ENCODE peak calls at places on chromosomes 7 and 10, in six cellular contexts. I, M, E, O, T and V are unnamed samples.

GRCh38 chr10:11793762-11794479 is 29.2 kb upstream of the PROSER2 start:
- DNase-seq in E (peak), T (peak), I (peak), M (peak), O (no peak), V (peak)

GRCh38 chr7:134632937-134633540 is 13.6 kb upstream of the BPGM start:
- DNase-seq in I (peak), O (no peak), E (peak), T (peak), M (peak), V (peak)

GRCh38 chr10:62718585-62718984 is 85.9 kb upstream of the ADO start:
- DNase-seq in T (no peak), I (no peak), E (no peak), O (no peak), M (no peak), V (no peak)

GRCh38 chr7:100433276-100433591 is 3.1 kb downstream of the PPP1R35 start:
- DNase-seq in O (no peak), M (no peak), T (no peak), E (no peak), I (no peak), V (no peak)

GRCh38 chr7:128318696-128319095 is 25.0 kb downstream of the RBM28 start:
- DNase-seq in O (no peak), T (no peak), M (no peak), E (no peak), I (no peak), V (no peak)

GRCh38 chr7:145624618-145625017 is 492.0 kb upstream of the CNTNAP2 start:
- DNase-seq in I (no peak), M (no peak), T (peak), O (no peak), E (peak), V (peak)

GRCh38 chr7:46387646-46388045 is 466.6 kb upstream of the IGFBP3 start:
- DNase-seq in I (peak), O (no peak), M (no peak), T (peak), E (peak), V (peak)

GRCh38 chr10:130360826-130361311 is 224.7 kb downstream of the GLRX3 start:
- DNase-seq in I (no peak), O (no peak), T (no peak), E (no peak), M (no peak), V (no peak)

GRCh38 chr7:85184599-85185354 is 2.1 kb downstream of the SEMA3D start:
- DNase-seq in M (peak), E (peak), T (peak), O (peak), I (peak), V (peak)

GRCh38 chr7:46286346-46286745 is 365.3 kb upstream of the IGFBP3 start:
- DNase-seq in E (no peak), M (peak), I (no peak), T (no peak), O (no peak), V (no peak)

GRCh38 chr10:96857613-96858012 is 25.5 kb downstream of the LCOR start:
- DNase-seq in T (no peak), I (peak), O (no peak), M (no peak), E (peak), V (no peak)

GRCh38 chr10:80506189-80506575 is 31.5 kb upstream of the SH2D4B start:
- DNase-seq in I (peak), E (peak), T (peak), M (peak), O (no peak), V (peak)

GRCh38 chr10:132309466-132309865 is 1.7 kb upstream of the STK32C start:
- DNase-seq in O (no peak), M (no peak), I (no peak), E (no peak), T (no peak), V (no peak)

GRCh38 chr10:71807557-71808510 is 34.5 kb upstream of the VSIR start:
- DNase-seq in I (no peak), O (peak), T (no peak), E (no peak), M (no peak), V (no peak)

GRCh38 chr7:118311121-118311803 is 86.8 kb downstream of the ANKRD7 start:
- DNase-seq in T (peak), M (peak), I (peak), O (no peak), E (peak), V (peak)

GRCh38 chr10:49139000-49139865 is 5.4 kb upstream of the FAM170B start:
- DNase-seq in M (no peak), I (peak), O (no peak), T (peak), E (peak), V (peak)

GRCh38 chr10:61187601-61188000 is 243.6 kb upstream of the RHOBTB1 start:
- DNase-seq in M (no peak), O (no peak), T (no peak), I (no peak), E (no peak), V (no peak)

GRCh38 chr7:50560865-50561351 is 4.3 kb downstream of the DDC start:
- DNase-seq in I (no peak), O (no peak), T (no peak), E (no peak), M (no peak), V (no peak)

GRCh38 chr10:123348721-123349120 is 194.5 kb downstream of the BUB3 start:
- DNase-seq in E (no peak), O (no peak), M (peak), I (no peak), T (no peak), V (no peak)

GRCh38 chr10:123351715-123352114 is 197.5 kb downstream of the BUB3 start:
- DNase-seq in T (no peak), E (no peak), O (no peak), I (no peak), M (no peak), V (no peak)

GRCh38 chr10:123346581-123346980 is 192.4 kb downstream of the BUB3 start:
- DNase-seq in M (no peak), T (no peak), I (no peak), O (no peak), E (no peak), V (no peak)

GRCh38 chr10:123354521-123354920 is 200.3 kb downstream of the BUB3 start:
- DNase-seq in O (no peak), E (no peak), M (peak), I (no peak), T (no peak), V (no peak)

GRCh38 chr10:123349203-123349602 is 195.0 kb downstream of the BUB3 start:
- DNase-seq in M (no peak), E (no peak), T (no peak), O (no peak), I (no peak), V (no peak)
- H3K4me3 ChIP-seq in M (no peak), E (no peak), T (no peak), O (no peak), I (no peak), V (no peak)

GRCh38 chr7:67535590-67535989 is 539.0 kb downstream of the TYW1 start:
- DNase-seq in M (no peak), E (no peak), I (no peak), T (no peak), O (no peak), V (no peak)
- H3K4me3 ChIP-seq in M (no peak), E (no peak), I (no peak), T (no peak), O (no peak), V (no peak)

GRCh38 chr7:124765401-124766352 is at the start of gene GPR37:
- DNase-seq in E (peak), M (peak), T (peak), I (peak), O (peak), V (peak)
- H3K4me3 ChIP-seq in E (peak), M (peak), T (peak), I (peak), O (peak), V (peak)

GRCh38 chr10:43404675-43405221 is 4.2 kb downstream of the HNRNPF start:
- DNase-seq in I (no peak), O (no peak), T (no peak), M (no peak), E (no peak), V (no peak)
- H3K4me3 ChIP-seq in I (no peak), O (no peak), T (no peak), M (peak), E (no peak), V (no peak)

DNA sequence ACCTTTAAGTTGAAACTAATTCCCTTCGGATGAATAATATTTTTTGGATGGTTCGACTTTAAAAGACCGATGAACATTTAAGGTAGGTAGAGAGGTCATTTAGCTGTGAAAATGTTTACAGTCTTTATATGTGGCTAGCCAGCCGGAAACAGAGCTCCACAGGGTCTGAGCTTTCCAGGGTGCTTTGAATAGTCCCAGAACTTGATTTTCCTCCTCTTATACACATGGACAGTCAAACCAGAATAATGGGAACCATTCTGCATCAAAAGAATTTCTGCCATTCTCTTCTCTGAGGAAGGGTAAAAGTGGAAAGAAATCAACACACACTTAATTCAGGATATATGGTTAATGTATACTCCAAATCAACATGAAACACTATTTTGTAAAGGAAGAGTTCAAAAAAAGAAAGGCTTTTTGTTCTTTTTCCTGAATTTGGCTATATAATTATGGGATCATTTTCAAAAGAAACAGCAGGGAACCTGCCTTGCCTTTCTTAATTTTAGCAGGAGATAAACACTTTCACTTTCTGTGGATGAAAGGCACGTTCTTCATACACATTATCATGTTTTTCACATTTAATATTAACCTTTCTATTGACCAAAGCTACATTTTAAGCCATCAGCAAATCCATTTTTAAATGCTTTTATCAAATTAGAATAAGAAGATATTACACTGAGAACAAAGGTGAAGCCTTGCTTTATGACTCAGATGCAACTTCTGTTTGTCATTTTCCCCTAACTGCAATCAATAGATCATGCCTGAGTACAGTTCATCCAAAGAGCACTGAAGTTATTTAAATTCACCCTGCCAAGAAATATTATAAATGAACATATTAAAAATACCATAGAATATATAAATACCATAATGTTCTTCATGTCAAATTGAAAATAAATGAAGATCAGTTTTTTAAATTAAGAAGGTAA is 307.3 kb downstream of the THSD7A start:
- DNase-seq in M (no peak), E (peak), T (no peak), I (no peak), O (no peak), V (no peak)
- H3K4me3 ChIP-seq in M (no peak), E (no peak), T (no peak), I (no peak), O (peak), V (no peak)

DNA sequence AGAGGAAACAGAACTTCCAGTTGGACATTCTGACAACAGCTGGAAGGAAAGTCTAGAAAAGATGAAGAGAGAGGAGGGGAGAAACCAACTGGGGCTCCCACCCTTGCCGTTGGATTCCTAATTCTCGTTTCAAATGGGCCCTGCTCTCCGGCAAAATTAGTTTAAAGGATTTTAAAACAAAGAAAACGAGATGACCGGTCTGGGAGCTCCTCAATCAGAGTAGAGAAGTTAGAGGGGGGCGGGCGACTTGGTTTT is 1.5 kb upstream of the EN2 start:
- DNase-seq in E (no peak), T (no peak), M (no peak), O (no peak), I (no peak), V (no peak)
- H3K4me3 ChIP-seq in E (no peak), T (no peak), M (no peak), O (peak), I (no peak), V (no peak)

DNA sequence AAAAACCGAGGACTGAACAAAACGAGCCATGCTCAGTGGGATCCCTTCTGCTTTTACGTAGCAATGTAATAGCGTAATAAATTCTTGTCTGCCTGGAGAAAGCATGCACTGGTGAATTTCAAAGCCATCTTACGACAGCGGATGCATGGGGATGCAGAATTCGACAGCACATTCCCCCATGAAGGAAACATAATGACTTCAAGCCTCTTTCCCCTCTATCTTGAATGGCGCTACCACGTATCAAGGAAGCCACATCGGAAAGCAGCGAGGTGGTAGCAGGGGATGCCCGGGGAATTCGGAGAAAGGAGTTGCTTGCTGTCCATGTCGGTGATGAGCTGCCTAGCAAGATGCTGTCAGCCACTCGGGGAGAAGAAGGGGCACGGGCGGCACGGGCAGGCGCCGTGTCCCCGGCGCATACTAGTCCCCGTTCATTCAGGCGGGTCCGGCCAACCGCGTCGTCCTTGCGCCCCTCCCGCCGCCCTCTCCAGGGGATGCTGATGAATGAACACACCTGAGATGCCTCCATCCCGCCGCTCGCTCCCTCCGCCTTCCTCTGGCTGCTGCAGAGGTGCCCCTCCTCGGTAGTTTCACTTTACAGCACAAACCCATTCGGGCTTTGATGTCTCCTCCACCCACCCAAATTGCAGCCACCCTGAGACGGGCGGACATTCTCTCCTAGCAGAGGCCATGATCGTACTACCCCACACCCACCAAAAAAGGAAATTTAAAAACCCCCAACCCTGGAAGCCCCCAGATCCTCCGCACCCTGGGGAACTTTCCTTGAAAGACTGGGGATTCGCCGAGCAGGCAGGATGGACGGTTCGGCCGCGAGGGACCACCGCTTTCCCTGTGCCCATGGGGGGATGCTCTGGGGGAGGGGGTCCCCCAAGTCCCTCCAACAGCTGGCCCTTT is 627 bp downstream of the SORBS1 start:
- DNase-seq in E (peak), I (peak), M (peak), O (peak), T (peak), V (peak)
- H3K4me3 ChIP-seq in E (peak), I (peak), M (peak), O (peak), T (peak), V (peak)